ENCODE peak calls at places on chromosomes 13 and 19, in nine cellular contexts. Y, C, J, D, X, M, L, T and A are unnamed samples.

GRCh38 chr13:22235950-22236290 is 565.0 kb downstream of the FGF9 start:
- DNase-seq in Y (no peak), J (no peak), M (no peak), T (no peak), L (no peak), X (no peak), D (no peak), C (no peak), A (no peak)

GRCh38 chr13:87669379-87669978 is 1.7 kb upstream of the SLITRK5 start:
- DNase-seq in M (peak; percentile 44), C (peak; percentile 87), X (no peak), T (no peak), D (no peak), Y (no peak), L (peak; percentile 76), J (no peak), A (no peak)

GRCh38 chr13:44306401-44307192 is 67.0 kb upstream of the SERP2 start:
- DNase-seq in L (peak; percentile 98), X (peak; percentile 89), Y (peak; percentile 77), J (no peak), M (peak; percentile 95), D (peak; percentile 38), C (no peak), T (peak; percentile 80), A (peak; percentile 90)

GRCh38 chr13:74675185-74675584 is 541.0 kb upstream of the KLF12 start:
- DNase-seq in C (no peak), M (peak; percentile 38), Y (no peak), X (no peak), J (no peak), L (peak; percentile 27), D (no peak), T (no peak), A (no peak)

GRCh38 chr19:46764817-46765291 is 18.6 kb upstream of the STRN4 start:
- DNase-seq in Y (no peak), D (no peak), X (no peak), J (peak; percentile 58), L (no peak), M (no peak), T (no peak), C (no peak), A (no peak)

GRCh38 chr13:54890976-54891375 is 1862.4 kb downstream of the OLFM4 start:
- DNase-seq in L (no peak), Y (no peak), T (no peak), C (no peak), D (no peak), J (no peak), X (no peak), M (no peak), A (no peak)

GRCh38 chr19:33403221-33403972 is 29.9 kb downstream of the CEBPG start:
- DNase-seq in C (no peak), M (no peak), L (peak; percentile 47), Y (peak; percentile 37), X (no peak), D (peak; percentile 7), J (no peak), T (no peak), A (peak; percentile 85)

GRCh38 chr19:29666634-29667389 is 1.6 kb downstream of the PLEKHF1 start:
- DNase-seq in M (peak; percentile 89), D (peak; percentile 60), L (peak; percentile 76), X (peak; percentile 83), C (no peak), J (no peak), T (peak; percentile 91), Y (peak; percentile 89), A (no peak)

GRCh38 chr19:51427220-51427619 is 9.8 kb upstream of the SIGLEC10 start:
- DNase-seq in T (no peak), Y (no peak), C (no peak), L (no peak), M (no peak), D (no peak), X (no peak), J (no peak), A (no peak)

DNA sequence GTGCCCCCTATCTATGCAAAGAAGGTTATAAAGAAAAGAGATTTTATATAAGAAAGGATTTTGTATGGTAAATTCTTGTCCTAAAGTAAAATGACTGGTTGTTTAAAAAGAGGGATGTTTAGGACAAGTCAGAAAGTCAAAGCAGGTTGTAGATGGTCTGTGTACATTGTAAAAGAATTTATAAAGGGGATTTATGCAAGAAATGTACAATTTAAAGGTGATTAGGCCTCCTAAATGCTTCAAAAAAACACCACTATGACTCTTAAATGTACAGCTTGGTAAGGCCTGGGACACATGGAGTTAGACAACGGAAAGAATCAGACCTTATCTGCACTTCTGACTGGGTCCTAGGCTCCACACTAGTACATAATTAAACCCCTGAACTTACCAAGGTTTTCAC is 19.3 kb upstream of the C13orf42 start:
- DNase-seq in Y (no peak), C (no peak), J (no peak), L (no peak), D (no peak), T (no peak), X (no peak), M (no peak), A (no peak)
- H3K9me3 ChIP-seq in Y (no peaks in the 10 kb centered on the region), C (peaks cover 10% of the 10 kb centered on the region), J (no peaks in the 10 kb centered on the region), L (no peaks in the 10 kb centered on the region), D (no peaks in the 10 kb centered on the region), T (no peaks in the 10 kb centered on the region), X (no peaks in the 10 kb centered on the region), M (no peaks in the 10 kb centered on the region), A (no peaks in the 10 kb centered on the region)

GRCh38 chr19:57587529-57587928 is 3.6 kb downstream of the ZIK1 start:
- DNase-seq in M (peak; percentile 97), C (no peak), J (no peak), D (no peak), T (no peak), Y (no peak), X (no peak), L (no peak), A (peak; percentile 45)
- H3K27ac ChIP-seq in M (peak overlapping the region; percentile 61), C (no peak overlapping the region), J (no peak overlapping the region), D (no peak overlapping the region), T (no peak overlapping the region), Y (no peak overlapping the region), X (no peak overlapping the region), L (no peak overlapping the region), A (no peak overlapping the region)

DNA sequence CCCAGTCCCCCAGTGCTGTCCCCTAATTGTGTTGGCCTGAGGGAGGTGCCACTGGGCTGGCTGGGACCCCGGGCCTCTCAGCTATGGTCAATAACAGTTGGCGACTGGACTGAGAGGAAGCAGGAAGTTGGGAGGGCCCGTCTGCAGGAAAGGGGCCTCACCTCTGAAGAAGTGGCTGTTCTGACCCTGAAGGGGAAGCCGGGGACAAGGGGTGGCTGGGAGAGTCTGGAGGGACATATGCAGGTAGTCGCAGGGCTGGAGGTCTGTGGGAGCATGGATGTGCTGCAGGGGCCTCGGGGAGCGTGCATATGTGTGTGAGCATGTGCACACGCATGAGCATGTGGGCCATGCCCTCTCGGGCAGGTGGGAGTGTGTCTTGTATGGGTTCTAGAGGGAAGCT is 5.9 kb downstream of the PKN1 start:
- DNase-seq in L (no peak), J (no peak), X (no peak), T (no peak), Y (no peak), C (no peak), M (no peak), D (no peak), A (no peak)
- H3K4me1 ChIP-seq in L (peaks cover 11% of the 10 kb centered on the region), J (peaks cover 9% of the 10 kb centered on the region), X (peaks cover 72% of the 10 kb centered on the region), T (peaks cover 34% of the 10 kb centered on the region), Y (no peaks in the 10 kb centered on the region), C (peaks cover 47% of the 10 kb centered on the region), M (peaks cover 14% of the 10 kb centered on the region), D (peaks cover 37% of the 10 kb centered on the region), A (peaks cover 16% of the 10 kb centered on the region)

GRCh38 chr19:57355916-57356315 is 4.8 kb downstream of the ZNF304 start:
- DNase-seq in C (no peak), D (no peak), T (no peak), M (no peak), J (no peak), L (no peak), X (no peak), Y (no peak), A (no peak)
- H3K9me3 ChIP-seq in C (no peaks in the 10 kb centered on the region), D (no peaks in the 10 kb centered on the region), T (peaks cover 41% of the 10 kb centered on the region), M (no peaks in the 10 kb centered on the region), J (no peaks in the 10 kb centered on the region), L (no peaks in the 10 kb centered on the region), X (no peaks in the 10 kb centered on the region), Y (peaks cover 41% of the 10 kb centered on the region), A (peaks cover 4% of the 10 kb centered on the region)

DNA sequence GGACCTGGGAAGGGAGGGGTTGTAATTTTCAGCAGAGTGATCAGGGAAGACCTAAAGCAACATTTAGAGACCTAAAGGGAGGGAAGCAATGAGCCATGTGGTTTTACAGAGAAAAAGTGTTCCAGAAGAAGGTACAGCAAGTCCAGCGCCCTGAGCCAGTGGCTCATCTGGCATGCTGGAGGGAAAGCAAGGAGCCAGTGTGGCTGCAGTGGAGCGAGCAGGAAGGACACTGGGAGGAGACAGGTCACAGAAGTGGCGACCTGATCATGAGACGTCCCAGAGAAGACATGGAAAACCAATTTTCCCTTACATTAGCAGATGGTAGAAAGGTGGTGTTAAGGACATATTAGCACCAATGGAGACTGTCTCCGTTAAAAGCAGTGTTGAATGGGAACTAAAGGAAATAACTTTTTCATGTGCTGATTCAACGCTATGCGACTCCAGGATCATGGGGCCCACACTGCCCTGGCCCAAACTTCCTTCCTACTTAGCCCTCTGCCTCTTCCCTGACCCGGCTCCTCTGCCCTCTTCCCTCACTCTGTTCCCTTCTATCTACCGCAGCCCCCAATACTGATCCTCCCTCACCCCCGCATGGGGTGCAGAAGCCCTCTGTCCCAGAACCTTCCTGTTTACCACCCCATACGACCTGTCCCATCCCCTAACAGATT is 5.4 kb downstream of the C19orf47 start:
- DNase-seq in D (no peak), T (no peak), M (no peak), J (no peak), L (no peak), C (no peak), Y (no peak), X (no peak), A (no peak)
- H3K27ac ChIP-seq in D (no peak overlapping the region), T (no peak overlapping the region), M (peak overlapping the region; percentile 75), J (no peak overlapping the region), L (no peak overlapping the region), C (no peak overlapping the region), Y (peak overlapping the region; percentile 38), X (peak overlapping the region; percentile 70), A (no peak overlapping the region)

GRCh38 chr13:40492511-40492910 is 173.9 kb downstream of the FOXO1 start:
- DNase-seq in J (no peak), L (no peak), D (no peak), X (peak; percentile 65), C (no peak), T (no peak), Y (no peak), M (no peak), A (no peak)
- H3K4me1 ChIP-seq in J (no peaks in the 10 kb centered on the region), L (no peaks in the 10 kb centered on the region), D (no peaks in the 10 kb centered on the region), X (peaks cover 29% of the 10 kb centered on the region), C (peaks cover 40% of the 10 kb centered on the region), T (peaks cover 16% of the 10 kb centered on the region), Y (no peaks in the 10 kb centered on the region), M (no peaks in the 10 kb centered on the region), A (no peaks in the 10 kb centered on the region)

GRCh38 chr13:102940143-102940542 is 94.3 kb downstream of the ERCC5 start:
- DNase-seq in D (no peak), T (no peak), Y (no peak), C (peak; percentile 16), M (no peak), X (no peak), J (no peak), L (no peak), A (no peak)
- H3K9me3 ChIP-seq in D (no peaks in the 10 kb centered on the region), T (no peaks in the 10 kb centered on the region), Y (peaks cover 5% of the 10 kb centered on the region), C (peaks cover 10% of the 10 kb centered on the region), M (no peaks in the 10 kb centered on the region), X (no peaks in the 10 kb centered on the region), J (no peaks in the 10 kb centered on the region), L (no peaks in the 10 kb centered on the region), A (no peaks in the 10 kb centered on the region)